ENCODE peak calls at places on chromosomes 4 and X, in nine cellular contexts. U is H9, T is SK-N-SH, Z is astrocyte, M is neural progenitor cell, W is PC-3, D is hepatocyte, E is MM.1S, G is HCT116. F is an unnamed sample.

GRCh38 chrX:153970398-153971123 is 1.1 kb downstream of the HCFC1 start:
- DNase-seq in M (peak; percentile 73), W (peak; percentile 39), D (peak; percentile 68), T (peak; percentile 77), Z (peak; percentile 77), E (peak; percentile 37), G (no peak), U (peak; percentile 64), F (peak; percentile 92)

GRCh38 chr4:21517460-21517859 is 431.1 kb downstream of the KCNIP4 start:
- DNase-seq in M (no peak), W (no peak), E (no peak), D (no peak), G (no peak), U (no peak), Z (no peak), T (no peak), F (no peak)

GRCh38 chr4:117965608-117966007 is 68.7 kb upstream of the NDST3 start:
- DNase-seq in D (no peak), M (peak; percentile 4), U (no peak), Z (no peak), W (no peak), G (no peak), E (no peak), T (peak; percentile 9), F (no peak)

GRCh38 chrX:119895843-119896326 is at the start of gene AKAP14:
- DNase-seq in U (peak; percentile 46), M (no peak), E (no peak), W (no peak), D (no peak), Z (no peak), G (no peak), T (peak; percentile 26), F (no peak)

GRCh38 chrX:111352424-111352823 is 59.6 kb downstream of the DCX start:
- DNase-seq in Z (peak; percentile 88), T (peak; percentile 21), D (peak; percentile 38), G (no peak), U (no peak), E (no peak), M (no peak), W (peak; percentile 8), F (no peak)

GRCh38 chrX:29466441-29466840 is 748.9 kb upstream of the MAGEB2 start:
- DNase-seq in E (no peak), G (no peak), U (no peak), W (no peak), D (no peak), M (no peak), T (no peak), Z (peak; percentile 0), F (no peak)

GRCh38 chr4:8849266-8850073 is 22.2 kb downstream of the HMX1 start:
- DNase-seq in W (no peak), U (peak; percentile 15), T (peak; percentile 13), G (no peak), E (no peak), M (no peak), D (no peak), Z (no peak), F (peak; percentile 61)

GRCh38 chr4:175970734-175971133 is 94.9 kb upstream of the WDR17 start:
- DNase-seq in Z (no peak), G (no peak), M (peak; percentile 42), W (no peak), U (no peak), T (no peak), D (no peak), E (no peak), F (no peak)

GRCh38 chr4:947491-947971 is 15.3 kb downstream of the TMEM175 start:
- DNase-seq in M (no peak), Z (no peak), W (no peak), U (no peak), T (peak; percentile 31), E (no peak), D (no peak), G (no peak), F (peak; percentile 87)

GRCh38 chr4:175346381-175346780 is 428.2 kb downstream of the ADAM29 start:
- DNase-seq in Z (no peak), M (no peak), D (no peak), T (no peak), E (no peak), W (peak; percentile 60), U (no peak), G (no peak), F (peak; percentile 38)

GRCh38 chr4:98558366-98558765 is 100.0 kb downstream of the TSPAN5 start:
- DNase-seq in T (no peak), W (no peak), E (no peak), Z (no peak), U (no peak), M (no peak), G (no peak), D (no peak), F (no peak)

GRCh38 chrX:49727847-49728246 is 32.1 kb upstream of the PAGE1 start:
- DNase-seq in E (no peak), G (no peak), M (no peak), D (no peak), W (no peak), T (no peak), Z (no peak), U (no peak), F (no peak)

GRCh38 chr4:184420402-184420801 is 53.9 kb downstream of the IRF2 start:
- DNase-seq in M (no peak), Z (no peak), E (peak; percentile 65), G (no peak), T (no peak), U (no peak), W (no peak), D (no peak), F (no peak)

GRCh38 chr4:125703443-125703842 is 388.7 kb downstream of the FAT4 start:
- DNase-seq in G (no peak), U (no peak), E (no peak), Z (peak; percentile 42), T (no peak), D (peak; percentile 48), W (peak; percentile 29), M (no peak), F (no peak)

GRCh38 chrX:42107495-42108139 is 184.3 kb upstream of the CASK start:
- DNase-seq in E (no peak), T (no peak), U (no peak), D (no peak), M (no peak), G (no peak), Z (no peak), W (no peak), F (no peak)

GRCh38 chr4:157220026-157220881 is at the start of gene GRIA2:
- DNase-seq in Z (peak; percentile 53), U (peak; percentile 83), E (no peak), M (peak; percentile 93), T (peak; percentile 89), W (no peak), G (no peak), D (peak; percentile 89), F (peak; percentile 90)

GRCh38 chrX:54640103-54640428 is 110.0 kb downstream of the GNL3L start:
- DNase-seq in G (no peak), D (no peak), Z (no peak), T (no peak), M (no peak), W (no peak), E (no peak), U (no peak), F (no peak)

GRCh38 chrX:23908219-23909003 is 605 bp downstream of the CXorf58 start:
- DNase-seq in G (no peak), D (peak; percentile 58), M (no peak), W (no peak), E (peak; percentile 65), Z (no peak), T (no peak), U (peak; percentile 51), F (no peak)

GRCh38 chrX:132171478-132171877 is 43.7 kb upstream of the FRMD7 start:
- DNase-seq in U (no peak), Z (no peak), M (no peak), E (no peak), W (no peak), T (no peak), G (no peak), D (no peak), F (no peak)

GRCh38 chrX:100410083-100410590 is at the start of gene PCDH19:
- DNase-seq in Z (peak; percentile 7), W (peak; percentile 57), M (peak; percentile 89), G (no peak), T (peak; percentile 86), E (peak; percentile 74), D (peak; percentile 81), U (peak; percentile 86), F (peak; percentile 97)

DNA sequence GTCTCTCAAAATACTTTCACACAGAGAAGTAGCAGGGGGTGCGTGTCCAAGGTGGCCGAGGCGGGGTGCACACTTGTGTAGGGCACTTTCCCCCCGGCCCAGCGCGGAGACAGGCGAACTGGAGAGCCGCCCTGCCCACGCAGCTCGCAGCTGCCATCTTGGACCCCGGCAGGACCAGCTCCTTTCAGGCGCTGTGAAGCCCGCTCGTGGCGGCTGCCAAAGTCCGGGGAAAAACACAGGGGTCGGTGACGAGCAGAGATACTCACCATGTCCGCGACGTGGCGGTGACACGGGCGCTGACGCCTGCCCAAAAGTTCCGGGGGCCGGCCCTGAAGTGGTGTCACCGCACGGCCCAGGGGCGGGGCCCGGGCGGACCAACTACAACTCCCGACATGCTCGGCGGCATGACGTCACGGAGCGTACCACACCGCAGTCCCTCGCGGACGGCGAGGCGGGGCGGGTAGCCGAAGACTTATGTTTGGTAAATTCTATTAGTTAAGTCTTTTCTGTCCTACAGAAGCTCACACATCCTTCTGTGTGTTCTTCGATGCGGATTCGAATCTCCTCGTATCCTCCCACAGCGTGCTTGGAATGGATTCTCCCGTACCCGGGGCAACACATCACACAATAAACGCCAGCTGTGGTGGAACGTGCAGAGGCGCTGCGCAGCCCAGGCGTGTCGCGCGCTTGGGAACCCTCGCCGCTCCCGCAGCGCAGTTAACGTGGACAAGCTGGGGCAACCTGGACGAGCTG is at the start of gene UFSP2:
- DNase-seq in M (peak; percentile 94), W (peak; percentile 72), G (peak; percentile 87), D (peak; percentile 93), T (peak; percentile 94), Z (peak; percentile 82), E (peak; percentile 93), U (peak; percentile 88), F (peak; percentile 95)
- TF ChIP-seq CTCF in M (no peak), W (no peak), G (no peak), D (no peak), T (no peak), Z (no peak), E (no peak), U (no peak), F (no peak)

GRCh38 chr4:113962719-113963274 is 16.6 kb downstream of the ARSJ start:
- DNase-seq in G (no peak), D (no peak), M (no peak), E (no peak), W (no peak), U (no peak), Z (no peak), T (no peak), F (no peak)
- H3K79me2 ChIP-seq in G (no peaks in the 10 kb centered on the region), D (peaks cover 12% of the 10 kb centered on the region), M (no peaks in the 10 kb centered on the region), E (no peaks in the 10 kb centered on the region), W (peaks cover 80% of the 10 kb centered on the region), U (no peaks in the 10 kb centered on the region), Z (peaks cover 90% of the 10 kb centered on the region), T (peaks cover 97% of the 10 kb centered on the region), F (peaks cover 69% of the 10 kb centered on the region)

GRCh38 chr4:87073187-87073569 is 138.4 kb downstream of the AFF1 start:
- DNase-seq in U (no peak), T (no peak), E (no peak), M (no peak), W (no peak), Z (no peak), G (no peak), D (no peak), F (no peak)
- H3K4me1 ChIP-seq in U (peaks cover 10% of the 10 kb centered on the region), T (no peaks in the 10 kb centered on the region), E (peaks cover 9% of the 10 kb centered on the region), M (peaks cover 29% of the 10 kb centered on the region), W (peaks cover 17% of the 10 kb centered on the region), Z (no peaks in the 10 kb centered on the region), G (no peaks in the 10 kb centered on the region), D (peaks cover 38% of the 10 kb centered on the region), F (peaks cover 14% of the 10 kb centered on the region)

GRCh38 chrX:79524642-79525041 is 157.5 kb upstream of the ITM2A start:
- DNase-seq in M (peak; percentile 8), W (peak; percentile 14), D (no peak), Z (no peak), U (no peak), G (no peak), T (no peak), E (peak; percentile 60), F (no peak)
- TF ChIP-seq CTCF in M (peak; percentile 44), W (peak; percentile 50), D (no peak), Z (no peak), U (peak; percentile 56), G (peak; percentile 9), T (peak; percentile 37), E (peak; percentile 75), F (peak; percentile 15)

F was measured in osteoblast.